ENCODE peak calls at places on chromosomes 4 and X, in four cellular contexts. F, P, D and A are unnamed samples.

GRCh38 chr4:113141901-113142346 is 92.5 kb downstream of the ANK2 start:
- DNase-seq in F (peak), P (no peak), D (no peak), A (peak)

GRCh38 chr4:94290245-94290644 is 52.4 kb downstream of the HPGDS start:
- DNase-seq in F (no peak), P (no peak), D (no peak), A (no peak)

GRCh38 chr4:106315476-106315967 is 487 bp downstream of the TBCK start:
- DNase-seq in F (peak), P (no peak), D (no peak), A (no peak)

GRCh38 chr4:46656071-46656470 is 253.0 kb downstream of the COX7B2 start:
- DNase-seq in F (no peak), P (no peak), D (no peak), A (no peak)

GRCh38 chrX:68983004-68983857 is 154.4 kb downstream of the EFNB1 start:
- DNase-seq in F (no peak), P (no peak), D (no peak), A (no peak)

GRCh38 chr4:105634402-105634801 is 74.1 kb downstream of the INTS12 start:
- DNase-seq in F (no peak), P (no peak), D (no peak), A (no peak)

GRCh38 chr4:185878633-185879032 is 66.6 kb upstream of the SORBS2 start:
- DNase-seq in F (no peak), P (no peak), D (peak), A (no peak)

GRCh38 chrX:21741869-21742701 is 15.8 kb downstream of the SMPX start:
- DNase-seq in F (no peak), P (no peak), D (peak), A (no peak)

GRCh38 chr4:55721651-55722050 is 85.6 kb upstream of the NMU start:
- DNase-seq in F (no peak), P (no peak), D (no peak), A (no peak)

GRCh38 chr4:7785017-7785416 is 154.6 kb downstream of the AFAP1 start:
- DNase-seq in F (no peak), P (no peak), D (no peak), A (peak)

GRCh38 chr4:176927117-176927516 is 134.4 kb upstream of the VEGFC start:
- DNase-seq in F (no peak), P (no peak), D (no peak), A (no peak)

GRCh38 chr4:109702950-109703663 is at the start of gene CASP6:
- DNase-seq in F (peak), P (peak), D (peak), A (peak)

GRCh38 chrX:110794601-110795000 is 1.0 kb downstream of the CHRDL1 start:
- DNase-seq in F (no peak), P (no peak), D (no peak), A (no peak)

GRCh38 chrX:68978211-68978780 is 149.5 kb downstream of the EFNB1 start:
- DNase-seq in F (peak), P (no peak), D (no peak), A (no peak)

GRCh38 chrX:39957816-39958561 is 139.8 kb downstream of the BCOR start:
- DNase-seq in F (peak), P (no peak), D (peak), A (peak)

GRCh38 chr4:159328766-159329165 is 225.9 kb downstream of the RAPGEF2 start:
- DNase-seq in F (no peak), P (no peak), D (no peak), A (no peak)

GRCh38 chr4:2337896-2338295 is 76.0 kb upstream of the MXD4 start:
- DNase-seq in F (no peak), P (no peak), D (no peak), A (no peak)

GRCh38 chrX:134570899-134571298 is 87.4 kb downstream of the PLAC1 start:
- DNase-seq in F (no peak), P (no peak), D (no peak), A (no peak)